ENCODE peak calls at places on chromosomes 7 and 10, in ten cellular contexts. K is prostate gland, R is stomach, P is H1, G is endothelial cell of umbilical vein, T is spleen, V is transverse colon, M is vagina, X is breast epithelium, S is sigmoid colon. D is an unnamed sample.

GRCh38 chr7:137345799-137346449 is 2.4 kb upstream of the PTN start:
- DNase-seq in K (no peak), R (no peak), P (no peak), G (no peak), T (no peak), V (no peak), M (no peak), X (no peak), S (no peak), D (no peak)

GRCh38 chr10:34723746-34724145 is 91.3 kb downstream of the PARD3 start:
- DNase-seq in K (peak; percentile 33), R (peak; percentile 58), P (peak; percentile 40), G (peak; percentile 76), T (no peak), V (peak; percentile 47), M (no peak), X (no peak), S (no peak), D (no peak)

GRCh38 chr7:31962246-31962645 is 108.0 kb downstream of the PDE1C start:
- DNase-seq in K (no peak), R (no peak), P (no peak), G (no peak), T (no peak), V (no peak), M (no peak), X (no peak), S (no peak), D (no peak)

GRCh38 chr7:149823631-149824199 is 14.5 kb upstream of the ZNF862 start:
- DNase-seq in K (no peak), R (no peak), P (no peak), G (no peak), T (no peak), V (no peak), M (no peak), X (no peak), S (no peak), D (peak; percentile 14)

GRCh38 chr7:26356929-26357792 is 65.5 kb downstream of the SNX10 start:
- DNase-seq in K (no peak), R (no peak), P (no peak), G (no peak), T (no peak), V (no peak), M (no peak), X (no peak), S (no peak), D (no peak)

GRCh38 chr10:82089327-82089726 is 214.3 kb downstream of the NRG3 start:
- DNase-seq in K (no peak), R (no peak), P (no peak), G (no peak), T (no peak), V (no peak), M (no peak), X (no peak), S (no peak), D (no peak)

GRCh38 chr7:591856-592628 is 72.4 kb upstream of the PDGFA start:
- DNase-seq in K (no peak), R (no peak), P (no peak), G (no peak), T (no peak), V (no peak), M (no peak), X (no peak), S (no peak), D (no peak)

GRCh38 chr10:129174167-129175014 is 292.6 kb upstream of the MGMT start:
- DNase-seq in K (no peak), R (no peak), P (no peak), G (no peak), T (no peak), V (no peak), M (no peak), X (no peak), S (no peak), D (no peak)

GRCh38 chr10:102869290-102870198 is at the start of gene AS3MT:
- DNase-seq in K (peak; percentile 24), R (no peak), P (peak; percentile 90), G (peak; percentile 22), T (peak; percentile 76), V (peak; percentile 22), M (no peak), X (peak; percentile 54), S (peak; percentile 68), D (peak; percentile 35)

GRCh38 chr7:115217373-115217772 is 295.5 kb downstream of the MDFIC start:
- DNase-seq in K (no peak), R (no peak), P (no peak), G (peak; percentile 22), T (no peak), V (no peak), M (no peak), X (no peak), S (no peak), D (no peak)

GRCh38 chr7:29684787-29685650 is 121.3 kb upstream of the WIPF3 start:
- DNase-seq in K (peak; percentile 59), R (peak; percentile 84), P (peak; percentile 86), G (peak; percentile 77), T (peak; percentile 92), V (peak; percentile 76), M (no peak), X (peak; percentile 75), S (peak; percentile 88), D (peak; percentile 22)

GRCh38 chr7:127252736-127253288 is at the start of gene GRM8:
- DNase-seq in K (peak; percentile 9), R (peak; percentile 39), P (peak; percentile 84), G (peak; percentile 61), T (peak; percentile 80), V (peak; percentile 47), M (no peak), X (no peak), S (peak; percentile 72), D (peak; percentile 19)

GRCh38 chr10:133325761-133326463 is 10.8 kb downstream of the CALY start:
- DNase-seq in K (no peak), R (no peak), P (peak; percentile 65), G (no peak), T (no peak), V (no peak), M (no peak), X (no peak), S (no peak), D (no peak)

GRCh38 chr7:100342761-100343160 is 15.2 kb upstream of the PILRB start:
- DNase-seq in K (no peak), R (no peak), P (no peak), G (no peak), T (peak; percentile 44), V (no peak), M (no peak), X (no peak), S (no peak), D (no peak)

GRCh38 chr7:55548295-55548731 is 24.0 kb downstream of the VOPP1 start:
- DNase-seq in K (no peak), R (no peak), P (no peak), G (no peak), T (no peak), V (no peak), M (no peak), X (no peak), S (no peak), D (no peak)

GRCh38 chr10:44937201-44938005 is 22.2 kb upstream of the RASSF4 start:
- DNase-seq in K (no peak), R (no peak), P (peak; percentile 33), G (no peak), T (peak; percentile 58), V (no peak), M (no peak), X (no peak), S (peak; percentile 63), D (no peak)

DNA sequence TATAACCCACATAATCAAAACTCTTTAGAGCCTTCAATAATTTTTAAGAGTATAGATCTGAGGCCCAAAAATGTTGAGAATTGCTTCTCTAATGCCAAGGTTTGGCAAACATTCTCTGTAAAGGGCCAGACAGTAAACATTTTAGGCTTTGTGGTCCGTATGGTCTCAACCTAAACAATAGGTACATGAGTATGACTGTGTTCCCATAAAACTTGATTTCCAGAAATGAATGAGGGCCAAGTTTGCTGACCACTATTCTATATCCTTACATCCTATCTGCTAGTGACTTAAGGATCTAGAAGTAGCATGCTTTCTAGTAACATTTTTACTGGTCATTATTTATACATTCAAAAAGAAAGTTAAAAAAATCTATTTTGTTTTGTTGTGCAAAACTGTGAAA is 58.9 kb downstream of the MPP7 start:
- DNase-seq in K (no peak), R (no peak), P (no peak), G (no peak), T (no peak), V (no peak), M (no peak), X (no peak), S (no peak), D (no peak)
- TF ChIP-seq POLR2A in K (no peak), R (no peak), P (no peak), G (no peak), T (no peak), V (no peak), M (no peak), X (no peak), S (no peak), D (no peak)

GRCh38 chr10:74801447-74801846 is 25.0 kb upstream of the KAT6B start:
- DNase-seq in K (no peak), R (no peak), P (no peak), G (no peak), T (no peak), V (no peak), M (no peak), X (no peak), S (no peak), D (no peak)

GRCh38 chr10:74794531-74794930 is 31.9 kb upstream of the KAT6B start:
- DNase-seq in K (no peak), R (no peak), P (no peak), G (no peak), T (no peak), V (no peak), M (no peak), X (no peak), S (no peak), D (no peak)

GRCh38 chr10:74797550-74797949 is 28.9 kb upstream of the KAT6B start:
- DNase-seq in K (no peak), R (no peak), P (no peak), G (no peak), T (no peak), V (no peak), M (no peak), X (no peak), S (no peak), D (no peak)

GRCh38 chr10:74799840-74800239 is 26.6 kb upstream of the KAT6B start:
- DNase-seq in K (peak; percentile 14), R (no peak), P (no peak), G (peak; percentile 98), T (no peak), V (no peak), M (no peak), X (no peak), S (no peak), D (no peak)
- TF ChIP-seq POLR2AphosphoS5 in K (peak; percentile 41), R (peak; percentile 33), P (no peak), G (peak; percentile 92), T (no peak), V (peak; percentile 16), M (no peak), X (no peak), S (peak; percentile 45), D (no peak)

GRCh38 chr10:101060951-101061813 is 607 bp upstream of the KAZALD1 start:
- DNase-seq in K (peak; percentile 90), R (peak; percentile 97), P (peak; percentile 99), G (peak; percentile 93), T (peak; percentile 97), V (peak; percentile 96), M (no peak), X (peak; percentile 88), S (peak; percentile 96), D (peak; percentile 92)
- TF ChIP-seq POLR2A in K (peak; percentile 67), R (no peak), P (no peak), G (peak; percentile 44), T (peak; percentile 42), V (peak; percentile 86), M (no peak), X (no peak), S (peak; percentile 36), D (no peak)

GRCh38 chr10:89163265-89163995 is 43.7 kb downstream of the CH25H start:
- DNase-seq in K (peak; percentile 24), R (peak; percentile 27), P (no peak), G (no peak), T (peak; percentile 70), V (peak; percentile 41), M (no peak), X (no peak), S (peak; percentile 72), D (peak; percentile 27)
- TF ChIP-seq POLR2AphosphoS5 in K (peak; percentile 24), R (peak; percentile 49), P (no peak), G (no peak), T (no peak), V (no peak), M (no peak), X (no peak), S (no peak), D (no peak)

D was measured in GM12892.